ENCODE peak calls at places on chromosomes 16 and 17, in ten cellular contexts. F, S, Z, L, Q, B, C, I, P and E are unnamed samples.

GRCh38 chr16:3857189-3858013 is 23.1 kb downstream of the CREBBP start:
- DNase-seq in F (peak), S (no peak), Z (no peak), L (no peak), Q (no peak), B (no peak), C (no peak), I (no peak), P (no peak), E (no peak)

GRCh38 chr16:30805370-30806169 is 18.6 kb upstream of the ZNF629 start:
- DNase-seq in F (peak), S (peak), Z (peak), L (peak), Q (peak), B (peak), C (peak), I (peak), P (peak), E (peak)

GRCh38 chr16:56338566-56339318 is 86.6 kb downstream of the AMFR start:
- DNase-seq in F (no peak), S (no peak), Z (no peak), L (no peak), Q (no peak), B (no peak), C (no peak), I (no peak), P (no peak), E (no peak)

GRCh38 chr17:40399185-40399584 is 18.5 kb downstream of the TOP2A start:
- DNase-seq in F (peak), S (peak), Z (no peak), L (peak), Q (peak), B (no peak), C (no peak), I (no peak), P (no peak), E (no peak)

GRCh38 chr17:47931848-47932247 is 9.5 kb upstream of the PNPO start:
- DNase-seq in F (no peak), S (no peak), Z (no peak), L (no peak), Q (no peak), B (no peak), C (no peak), I (no peak), P (no peak), E (no peak)

GRCh38 chr17:41383690-41384089 is 1.6 kb upstream of the KRT34 start:
- DNase-seq in F (no peak), S (no peak), Z (no peak), L (no peak), Q (no peak), B (no peak), C (no peak), I (no peak), P (no peak), E (no peak)

GRCh38 chr17:13413001-13413400 is 188.7 kb downstream of the HS3ST3A1 start:
- DNase-seq in F (no peak), S (no peak), Z (no peak), L (no peak), Q (no peak), B (no peak), C (no peak), I (no peak), P (no peak), E (no peak)

GRCh38 chr17:81304196-81305015 is 9.3 kb upstream of the SLC38A10 start:
- DNase-seq in F (no peak), S (no peak), Z (no peak), L (no peak), Q (no peak), B (no peak), C (no peak), I (no peak), P (no peak), E (no peak)

GRCh38 chr17:40092581-40092980 is 7.8 kb downstream of the NR1D1 start:
- DNase-seq in F (no peak), S (no peak), Z (no peak), L (no peak), Q (peak), B (no peak), C (no peak), I (no peak), P (no peak), E (no peak)

GRCh38 chr16:66419527-66419926 is 7.6 kb upstream of the BEAN1 start:
- DNase-seq in F (no peak), S (no peak), Z (no peak), L (no peak), Q (no peak), B (no peak), C (peak), I (no peak), P (no peak), E (no peak)

GRCh38 chr17:67594115-67594878 is 123.4 kb upstream of the NOL11 start:
- DNase-seq in F (no peak), S (no peak), Z (no peak), L (no peak), Q (no peak), B (no peak), C (no peak), I (no peak), P (no peak), E (no peak)

GRCh38 chr17:82088838-82089722 is 9.0 kb downstream of the FASN start:
- DNase-seq in F (no peak), S (no peak), Z (no peak), L (no peak), Q (no peak), B (no peak), C (no peak), I (peak), P (no peak), E (no peak)

GRCh38 chr17:61040666-61041065 is 359.0 kb upstream of the TBX2 start:
- DNase-seq in F (no peak), S (no peak), Z (no peak), L (no peak), Q (no peak), B (no peak), C (no peak), I (no peak), P (no peak), E (no peak)